ENCODE peak calls at places on chromosomes 16 and 17, in ten cellular contexts. J, Q, I, V, F, K, Z, R, W and B are unnamed samples.

GRCh38 chr16:84218176-84218776 is 21.5 kb downstream of the KCNG4 start:
- DNase-seq in J (no peak), Q (no peak), I (no peak), V (no peak), F (no peak), K (peak; percentile 42), Z (no peak), R (no peak), W (peak; percentile 25), B (no peak)

GRCh38 chr16:56510544-56510943 is 9.3 kb downstream of the BBS2 start:
- DNase-seq in J (no peak), Q (no peak), I (no peak), V (no peak), F (no peak), K (no peak), Z (no peak), R (no peak), W (no peak), B (no peak)

GRCh38 chr16:57091990-57092785 is at the start of gene CPNE2:
- DNase-seq in J (peak; percentile 45), Q (peak; percentile 29), I (peak; percentile 34), V (peak; percentile 72), F (peak; percentile 55), K (peak; percentile 62), Z (peak; percentile 56), R (peak; percentile 95), W (peak; percentile 20), B (peak; percentile 58)

GRCh38 chr17:8073627-8074485 is 13.7 kb downstream of the ALOX12B start:
- DNase-seq in J (peak; percentile 94), Q (peak; percentile 60), I (peak; percentile 49), V (peak; percentile 76), F (peak; percentile 91), K (peak; percentile 37), Z (peak; percentile 83), R (peak; percentile 89), W (peak; percentile 21), B (peak; percentile 89)

GRCh38 chr17:13583996-13584700 is 17.6 kb downstream of the HS3ST3A1 start:
- DNase-seq in J (no peak), Q (no peak), I (no peak), V (no peak), F (no peak), K (no peak), Z (no peak), R (no peak), W (no peak), B (no peak)

GRCh38 chr16:23668225-23668624 is 10.5 kb upstream of the PLK1 start:
- DNase-seq in J (no peak), Q (no peak), I (peak; percentile 91), V (no peak), F (no peak), K (no peak), Z (no peak), R (no peak), W (no peak), B (no peak)

GRCh38 chr17:71084838-71085237 is 915.5 kb downstream of the KCNJ2 start:
- DNase-seq in J (no peak), Q (no peak), I (no peak), V (no peak), F (no peak), K (no peak), Z (no peak), R (no peak), W (no peak), B (no peak)

GRCh38 chr17:62746941-62747340 is 61.2 kb downstream of the MARCHF10 start:
- DNase-seq in J (no peak), Q (no peak), I (no peak), V (no peak), F (no peak), K (no peak), Z (no peak), R (no peak), W (no peak), B (no peak)

GRCh38 chr17:42422412-42422957 is 571 bp downstream of the CAVIN1 start:
- DNase-seq in J (peak; percentile 71), Q (no peak), I (peak; percentile 32), V (peak; percentile 66), F (peak; percentile 70), K (peak; percentile 46), Z (no peak), R (peak; percentile 64), W (no peak), B (no peak)

GRCh38 chr17:21213005-21213404 is 956 bp downstream of the TMEM11 start:
- DNase-seq in J (no peak), Q (no peak), I (no peak), V (no peak), F (no peak), K (no peak), Z (no peak), R (no peak), W (no peak), B (no peak)

GRCh38 chr16:69482410-69482951 is 58.1 kb downstream of the CYB5B start:
- DNase-seq in J (no peak), Q (no peak), I (peak; percentile 27), V (no peak), F (no peak), K (peak; percentile 66), Z (no peak), R (no peak), W (peak; percentile 58), B (no peak)

GRCh38 chr16:87460936-87461335 is 31.9 kb downstream of the ZCCHC14 start:
- DNase-seq in J (no peak), Q (no peak), I (no peak), V (no peak), F (no peak), K (no peak), Z (no peak), R (no peak), W (no peak), B (no peak)

DNA sequence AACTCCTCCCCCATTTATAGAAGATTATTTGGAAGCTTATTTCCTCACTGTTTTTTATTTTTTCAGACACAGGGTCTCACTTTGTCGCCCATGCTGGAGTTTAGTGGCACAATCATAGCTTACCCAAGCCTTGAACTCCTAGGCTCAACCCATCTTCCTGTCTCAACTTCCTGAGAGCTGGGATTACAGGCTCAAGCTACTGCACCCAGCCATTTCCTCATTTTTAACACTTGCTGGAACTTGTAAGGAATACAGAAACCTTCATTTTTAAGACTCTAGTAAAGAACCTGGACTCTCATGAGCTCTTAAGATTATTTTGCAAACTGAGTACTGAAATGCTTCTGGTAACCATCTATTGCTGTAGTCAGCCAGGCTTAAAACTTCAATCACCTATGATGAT is 29.9 kb downstream of the KANSL1 start:
- DNase-seq in J (no peak), Q (no peak), I (no peak), V (no peak), F (no peak), K (no peak), Z (no peak), R (no peak), W (no peak), B (no peak)
- H4K20me1 ChIP-seq in J (no peaks in the 10 kb centered on the region), Q (peaks cover 77% of the 10 kb centered on the region), I (peaks cover 92% of the 10 kb centered on the region), V (peaks cover 40% of the 10 kb centered on the region), F (peaks cover 92% of the 10 kb centered on the region), K (peaks cover 5% of the 10 kb centered on the region), Z (peaks cover 51% of the 10 kb centered on the region), R (peaks cover 100% of the 10 kb centered on the region), W (peaks cover 95% of the 10 kb centered on the region), B (peaks cover 36% of the 10 kb centered on the region)

DNA sequence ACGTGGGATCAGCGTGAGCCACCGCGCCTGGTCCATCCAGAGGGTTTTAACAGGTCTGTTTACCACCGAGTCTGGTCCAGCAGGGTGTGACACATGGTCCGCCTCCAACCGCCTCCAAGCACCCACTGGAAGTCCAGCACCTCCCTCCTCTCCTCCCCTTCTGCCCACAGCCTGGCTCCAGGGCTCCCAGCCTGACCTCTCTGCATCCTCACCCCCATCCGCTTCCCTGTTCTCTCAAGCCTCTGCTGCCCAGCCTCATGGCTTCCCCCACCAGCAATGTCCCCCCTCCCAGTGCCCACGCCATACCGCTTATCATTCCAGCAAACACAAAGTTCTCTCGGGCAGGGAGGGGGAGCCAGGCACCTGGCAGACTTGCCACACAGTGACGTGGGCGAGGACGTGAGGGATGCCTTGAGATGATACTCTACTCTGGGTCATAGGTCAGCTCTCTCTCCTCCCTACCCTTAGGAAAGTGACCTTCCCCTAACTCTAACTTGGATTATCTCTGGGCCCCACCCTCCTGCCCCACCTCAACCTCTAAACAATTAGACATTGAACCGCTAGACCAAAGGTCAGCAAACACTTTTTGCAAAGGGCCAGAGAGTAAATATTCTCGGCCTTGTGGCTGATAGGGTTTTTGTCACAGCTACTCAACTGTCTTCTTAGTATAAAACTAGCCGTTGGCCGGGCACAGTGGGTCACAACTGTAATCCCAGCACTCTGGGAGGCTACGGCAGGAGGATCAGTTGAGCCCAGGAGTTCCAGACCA is 23.1 kb downstream of the CDC42EP4 start:
- DNase-seq in J (no peak), Q (peak; percentile 33), I (no peak), V (peak; percentile 87), F (no peak), K (no peak), Z (no peak), R (no peak), W (no peak), B (no peak)
- H4K20me1 ChIP-seq in J (no peaks in the 10 kb centered on the region), Q (peaks cover 23% of the 10 kb centered on the region), I (peaks cover 85% of the 10 kb centered on the region), V (peaks cover 41% of the 10 kb centered on the region), F (no peaks in the 10 kb centered on the region), K (no peaks in the 10 kb centered on the region), Z (no peaks in the 10 kb centered on the region), R (peaks cover 76% of the 10 kb centered on the region), W (peaks cover 80% of the 10 kb centered on the region), B (no peaks in the 10 kb centered on the region)

DNA sequence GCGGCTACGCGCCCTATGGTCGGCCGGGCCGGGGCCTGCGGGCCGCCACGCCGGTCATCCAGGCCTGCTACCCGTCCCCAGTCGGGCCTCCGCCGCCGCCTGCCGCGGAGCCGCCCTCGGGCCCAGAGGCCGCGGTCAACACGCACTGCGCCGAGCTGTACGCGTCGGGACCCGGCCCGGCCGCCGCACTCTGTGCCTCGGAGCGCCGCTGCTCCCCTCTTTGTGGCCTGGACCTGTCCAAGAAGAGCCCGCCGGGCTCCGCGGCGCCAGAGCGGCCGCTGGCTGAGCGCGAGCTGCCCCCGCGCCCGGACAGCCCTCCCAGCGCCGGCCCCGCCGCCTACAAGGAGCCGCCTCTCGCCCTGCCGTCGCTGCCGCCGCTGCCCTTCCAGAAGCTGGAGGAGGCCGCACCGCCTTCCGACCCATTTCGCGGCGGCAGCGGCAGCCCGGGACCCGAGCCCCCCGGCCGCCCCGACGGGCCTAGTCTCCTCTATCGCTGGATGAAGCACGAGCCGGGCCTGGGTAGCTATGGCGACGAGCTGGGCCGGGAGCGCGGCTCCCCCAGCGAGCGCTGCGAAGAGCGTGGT is 2.3 kb downstream of the HIC1 start:
- DNase-seq in J (no peak), Q (no peak), I (no peak), V (no peak), F (peak; percentile 59), K (no peak), Z (no peak), R (no peak), W (no peak), B (no peak)
- H4K20me1 ChIP-seq in J (peaks cover 4% of the 10 kb centered on the region), Q (no peaks in the 10 kb centered on the region), I (peaks cover 30% of the 10 kb centered on the region), V (no peaks in the 10 kb centered on the region), F (no peaks in the 10 kb centered on the region), K (no peaks in the 10 kb centered on the region), Z (no peaks in the 10 kb centered on the region), R (no peaks in the 10 kb centered on the region), W (peaks cover 31% of the 10 kb centered on the region), B (peaks cover 25% of the 10 kb centered on the region)

DNA sequence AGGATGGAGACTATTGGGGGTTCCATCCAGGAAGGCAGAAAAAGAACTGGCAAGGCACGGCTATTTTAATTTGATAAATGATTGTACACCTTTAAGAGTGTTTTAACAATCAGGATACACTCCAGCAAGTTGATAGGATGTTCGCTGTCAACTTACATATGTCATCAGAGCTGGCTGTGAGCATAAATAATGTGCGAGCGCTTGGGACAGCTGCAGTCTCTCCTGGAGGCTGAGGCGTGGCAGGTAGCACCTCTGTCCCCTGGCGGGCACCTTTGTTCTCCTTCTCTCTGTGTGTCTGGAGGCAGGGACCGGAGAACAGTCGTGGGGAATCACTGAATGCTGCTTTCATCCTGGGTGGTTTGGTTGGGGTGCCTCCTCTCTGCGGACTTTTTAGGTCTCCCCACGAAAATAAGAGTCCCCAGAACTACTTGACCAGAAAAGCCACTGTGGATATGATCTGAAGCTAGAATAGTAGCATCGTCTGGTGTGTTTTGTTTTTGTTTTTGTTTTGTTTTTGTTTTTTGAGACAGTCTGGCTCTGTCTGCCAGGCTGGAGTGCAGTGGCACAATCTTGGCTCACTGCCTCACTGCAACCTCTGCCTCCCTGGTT is 9.4 kb downstream of the BAHCC1 start:
- DNase-seq in J (no peak), Q (no peak), I (no peak), V (no peak), F (no peak), K (no peak), Z (peak; percentile 35), R (no peak), W (no peak), B (peak; percentile 46)
- H4K20me1 ChIP-seq in J (peaks cover 3% of the 10 kb centered on the region), Q (no peaks in the 10 kb centered on the region), I (peaks cover 13% of the 10 kb centered on the region), V (peaks cover 3% of the 10 kb centered on the region), F (no peaks in the 10 kb centered on the region), K (no peaks in the 10 kb centered on the region), Z (no peaks in the 10 kb centered on the region), R (peaks cover 17% of the 10 kb centered on the region), W (peaks cover 27% of the 10 kb centered on the region), B (no peaks in the 10 kb centered on the region)